ENCODE peak calls at places on chromosomes 5 and 9, in nine cellular contexts. One of them, this sample, is unnamed.
A peak's percentile ranks its signal among the peaks of the same experiment; 100 is the strongest.

GRCh38 chr9:131320031-131320685 is 30.6 kb downstream of the PLPP7 start:
- DNase-seq in PC-9: no peak
- DNase-seq in astrocyte of the cerebellum: no peak
- DNase-seq in GM12865: no peak
- DNase-seq in upper lobe of left lung: peak; percentile 14
- DNase-seq in mammary epithelial cell: no peak
- DNase-seq in AG04450: no peak
- DNase-seq in spleen: peak; percentile 34
- DNase-seq in heart left ventricle: peak; percentile 75
- DNase-seq in this sample: no peak

GRCh38 chr9:14099737-14100136 is 214.2 kb downstream of the NFIB start:
- DNase-seq in PC-9: no peak
- DNase-seq in astrocyte of the cerebellum: no peak
- DNase-seq in GM12865: no peak
- DNase-seq in upper lobe of left lung: no peak
- DNase-seq in mammary epithelial cell: no peak
- DNase-seq in AG04450: no peak
- DNase-seq in spleen: no peak
- DNase-seq in heart left ventricle: no peak
- DNase-seq in this sample: no peak

GRCh38 chr5:143601357-143601756 is 197.9 kb upstream of the NR3C1 start:
- DNase-seq in PC-9: no peak
- DNase-seq in astrocyte of the cerebellum: no peak
- DNase-seq in GM12865: no peak
- DNase-seq in upper lobe of left lung: no peak
- DNase-seq in mammary epithelial cell: no peak
- DNase-seq in AG04450: no peak
- DNase-seq in spleen: no peak
- DNase-seq in heart left ventricle: no peak
- DNase-seq in this sample: no peak

GRCh38 chr9:104992696-104993095 is 64.7 kb upstream of the ABCA1 start:
- DNase-seq in PC-9: no peak
- DNase-seq in astrocyte of the cerebellum: no peak
- DNase-seq in GM12865: no peak
- DNase-seq in upper lobe of left lung: no peak
- DNase-seq in mammary epithelial cell: no peak
- DNase-seq in AG04450: peak; percentile 48
- DNase-seq in spleen: no peak
- DNase-seq in heart left ventricle: no peak
- DNase-seq in this sample: peak; percentile 35

GRCh38 chr5:147398860-147399259 is 111.0 kb downstream of the DPYSL3 start:
- DNase-seq in PC-9: no peak
- DNase-seq in astrocyte of the cerebellum: peak; percentile 32
- DNase-seq in GM12865: no peak
- DNase-seq in upper lobe of left lung: no peak
- DNase-seq in mammary epithelial cell: no peak
- DNase-seq in AG04450: no peak
- DNase-seq in spleen: no peak
- DNase-seq in heart left ventricle: no peak
- DNase-seq in this sample: peak; percentile 85

GRCh38 chr9:122212473-122213004 is 16.2 kb downstream of the LHX6 start:
- DNase-seq in PC-9: no peak
- DNase-seq in astrocyte of the cerebellum: no peak
- DNase-seq in GM12865: no peak
- DNase-seq in upper lobe of left lung: no peak
- DNase-seq in mammary epithelial cell: no peak
- DNase-seq in AG04450: no peak
- DNase-seq in spleen: no peak
- DNase-seq in heart left ventricle: no peak
- DNase-seq in this sample: no peak

GRCh38 chr5:64775288-64775687 is 6.6 kb downstream of the CWC27 start:
- DNase-seq in PC-9: no peak
- DNase-seq in astrocyte of the cerebellum: no peak
- DNase-seq in GM12865: no peak
- DNase-seq in upper lobe of left lung: no peak
- DNase-seq in mammary epithelial cell: no peak
- DNase-seq in AG04450: no peak
- DNase-seq in spleen: no peak
- DNase-seq in heart left ventricle: no peak
- DNase-seq in this sample: no peak

GRCh38 chr5:170630711-170631141 is 126.9 kb downstream of the KCNIP1 start:
- DNase-seq in PC-9: peak; percentile 35
- DNase-seq in astrocyte of the cerebellum: no peak
- DNase-seq in GM12865: no peak
- DNase-seq in upper lobe of left lung: peak; percentile 34
- DNase-seq in mammary epithelial cell: no peak
- DNase-seq in AG04450: no peak
- DNase-seq in spleen: peak; percentile 22
- DNase-seq in heart left ventricle: no peak
- DNase-seq in this sample: no peak

GRCh38 chr9:126583134-126583760 is 30.5 kb upstream of the LMX1B start:
- DNase-seq in PC-9: no peak
- DNase-seq in astrocyte of the cerebellum: no peak
- DNase-seq in GM12865: no peak
- DNase-seq in upper lobe of left lung: no peak
- DNase-seq in mammary epithelial cell: no peak
- DNase-seq in AG04450: no peak
- DNase-seq in spleen: no peak
- DNase-seq in heart left ventricle: no peak
- DNase-seq in this sample: no peak

GRCh38 chr9:35757527-35758275 is 3.6 kb upstream of the MSMP start:
- DNase-seq in PC-9: no peak
- DNase-seq in astrocyte of the cerebellum: no peak
- DNase-seq in GM12865: no peak
- DNase-seq in upper lobe of left lung: peak; percentile 63
- DNase-seq in mammary epithelial cell: no peak
- DNase-seq in AG04450: no peak
- DNase-seq in spleen: no peak
- DNase-seq in heart left ventricle: peak; percentile 62
- DNase-seq in this sample: no peak

GRCh38 chr5:159210306-159210722 is 961 bp upstream of the RNF145 start:
- DNase-seq in PC-9: peak; percentile 71
- DNase-seq in astrocyte of the cerebellum: no peak
- DNase-seq in GM12865: no peak
- DNase-seq in upper lobe of left lung: peak; percentile 58
- DNase-seq in mammary epithelial cell: peak; percentile 62
- DNase-seq in AG04450: no peak
- DNase-seq in spleen: no peak
- DNase-seq in heart left ventricle: no peak
- DNase-seq in this sample: no peak

GRCh38 chr5:8912106-8912505 is 633.8 kb downstream of the SEMA5A start:
- DNase-seq in PC-9: no peak
- DNase-seq in astrocyte of the cerebellum: no peak
- DNase-seq in GM12865: no peak
- DNase-seq in upper lobe of left lung: no peak
- DNase-seq in mammary epithelial cell: peak; percentile 71
- DNase-seq in AG04450: no peak
- DNase-seq in spleen: no peak
- DNase-seq in heart left ventricle: no peak
- DNase-seq in this sample: no peak

GRCh38 chr5:93359296-93359957 is 221.6 kb downstream of the NR2F1-AS1 start:
- DNase-seq in PC-9: peak; percentile 72
- DNase-seq in astrocyte of the cerebellum: peak; percentile 23
- DNase-seq in GM12865: no peak
- DNase-seq in upper lobe of left lung: no peak
- DNase-seq in mammary epithelial cell: peak; percentile 66
- DNase-seq in AG04450: peak; percentile 59
- DNase-seq in spleen: no peak
- DNase-seq in heart left ventricle: no peak
- DNase-seq in this sample: peak; percentile 44

GRCh38 chr5:78979899-78980298 is 5.2 kb downstream of the ARSB start:
- DNase-seq in PC-9: peak; percentile 56
- DNase-seq in astrocyte of the cerebellum: no peak
- DNase-seq in GM12865: peak; percentile 37
- DNase-seq in upper lobe of left lung: no peak
- DNase-seq in mammary epithelial cell: no peak
- DNase-seq in AG04450: no peak
- DNase-seq in spleen: no peak
- DNase-seq in heart left ventricle: no peak
- DNase-seq in this sample: no peak

GRCh38 chr5:42656661-42657035 is 100.0 kb upstream of the CCDC152 start:
- DNase-seq in PC-9: no peak
- DNase-seq in astrocyte of the cerebellum: no peak
- DNase-seq in GM12865: no peak
- DNase-seq in upper lobe of left lung: no peak
- DNase-seq in mammary epithelial cell: peak; percentile 4
- DNase-seq in AG04450: no peak
- DNase-seq in spleen: no peak
- DNase-seq in heart left ventricle: no peak
- DNase-seq in this sample: no peak

GRCh38 chr9:134536101-134536900 is 105.3 kb upstream of the COL5A1 start:
- DNase-seq in PC-9: no peak
- DNase-seq in astrocyte of the cerebellum: peak; percentile 81
- DNase-seq in GM12865: no peak
- DNase-seq in upper lobe of left lung: no peak
- DNase-seq in mammary epithelial cell: peak; percentile 14
- DNase-seq in AG04450: no peak
- DNase-seq in spleen: peak; percentile 19
- DNase-seq in heart left ventricle: no peak
- DNase-seq in this sample: peak; percentile 65
- H3K4me3 ChIP-seq in PC-9: no peak overlapping the region
- H3K4me3 ChIP-seq in astrocyte of the cerebellum: no peak overlapping the region
- H3K4me3 ChIP-seq in GM12865: no peak overlapping the region
- H3K4me3 ChIP-seq in upper lobe of left lung: no peak overlapping the region
- H3K4me3 ChIP-seq in mammary epithelial cell: no peak overlapping the region
- H3K4me3 ChIP-seq in AG04450: no peak overlapping the region
- H3K4me3 ChIP-seq in spleen: no peak overlapping the region
- H3K4me3 ChIP-seq in heart left ventricle: no peak overlapping the region
- H3K4me3 ChIP-seq in this sample: no peak overlapping the region

GRCh38 chr5:20231040-20231439 is 243.0 kb upstream of the CDH18 start:
- DNase-seq in PC-9: no peak
- DNase-seq in astrocyte of the cerebellum: no peak
- DNase-seq in GM12865: no peak
- DNase-seq in upper lobe of left lung: no peak
- DNase-seq in mammary epithelial cell: no peak
- DNase-seq in AG04450: no peak
- DNase-seq in spleen: no peak
- DNase-seq in heart left ventricle: no peak
- DNase-seq in this sample: no peak
- TF ChIP-seq CTCF in PC-9: peak; percentile 31
- TF ChIP-seq CTCF in astrocyte of the cerebellum: peak; percentile 17
- TF ChIP-seq CTCF in GM12865: no peak
- TF ChIP-seq CTCF in upper lobe of left lung: no peak
- TF ChIP-seq CTCF in mammary epithelial cell: no peak
- TF ChIP-seq CTCF in AG04450: peak; percentile 18
- TF ChIP-seq CTCF in spleen: no peak
- TF ChIP-seq CTCF in heart left ventricle: no peak
- TF ChIP-seq CTCF in this sample: no peak

GRCh38 chr5:175464414-175465233 is 13.7 kb upstream of the SFXN1 start:
- DNase-seq in PC-9: no peak
- DNase-seq in astrocyte of the cerebellum: no peak
- DNase-seq in GM12865: peak; percentile 66
- DNase-seq in upper lobe of left lung: no peak
- DNase-seq in mammary epithelial cell: peak; percentile 40
- DNase-seq in AG04450: no peak
- DNase-seq in spleen: no peak
- DNase-seq in heart left ventricle: peak; percentile 20
- DNase-seq in this sample: no peak

GRCh38 chr5:175465282-175465681 is 13.1 kb upstream of the SFXN1 start:
- DNase-seq in PC-9: no peak
- DNase-seq in astrocyte of the cerebellum: no peak
- DNase-seq in GM12865: no peak
- DNase-seq in upper lobe of left lung: no peak
- DNase-seq in mammary epithelial cell: no peak
- DNase-seq in AG04450: no peak
- DNase-seq in spleen: no peak
- DNase-seq in heart left ventricle: no peak
- DNase-seq in this sample: no peak

GRCh38 chr5:175467983-175468698 is 10.2 kb upstream of the SFXN1 start:
- DNase-seq in PC-9: no peak
- DNase-seq in astrocyte of the cerebellum: no peak
- DNase-seq in GM12865: no peak
- DNase-seq in upper lobe of left lung: no peak
- DNase-seq in mammary epithelial cell: no peak
- DNase-seq in AG04450: no peak
- DNase-seq in spleen: no peak
- DNase-seq in heart left ventricle: no peak
- DNase-seq in this sample: no peak

GRCh38 chr5:175468892-175469291 is 9.5 kb upstream of the SFXN1 start:
- DNase-seq in PC-9: no peak
- DNase-seq in astrocyte of the cerebellum: no peak
- DNase-seq in GM12865: no peak
- DNase-seq in upper lobe of left lung: no peak
- DNase-seq in mammary epithelial cell: no peak
- DNase-seq in AG04450: no peak
- DNase-seq in spleen: no peak
- DNase-seq in heart left ventricle: no peak
- DNase-seq in this sample: no peak

GRCh38 chr5:175466700-175467318 is 11.6 kb upstream of the SFXN1 start:
- DNase-seq in PC-9: no peak
- DNase-seq in astrocyte of the cerebellum: no peak
- DNase-seq in GM12865: no peak
- DNase-seq in upper lobe of left lung: no peak
- DNase-seq in mammary epithelial cell: peak; percentile 53
- DNase-seq in AG04450: no peak
- DNase-seq in spleen: no peak
- DNase-seq in heart left ventricle: no peak
- DNase-seq in this sample: no peak
- H3K4me3 ChIP-seq in PC-9: no peak overlapping the region
- H3K4me3 ChIP-seq in astrocyte of the cerebellum: no peak overlapping the region
- H3K4me3 ChIP-seq in GM12865: no peak overlapping the region
- H3K4me3 ChIP-seq in upper lobe of left lung: no peak overlapping the region
- H3K4me3 ChIP-seq in mammary epithelial cell: no peak overlapping the region
- H3K4me3 ChIP-seq in AG04450: no peak overlapping the region
- H3K4me3 ChIP-seq in spleen: no peak overlapping the region
- H3K4me3 ChIP-seq in heart left ventricle: no peak overlapping the region
- H3K4me3 ChIP-seq in this sample: no peak overlapping the region

GRCh38 chr9:132773764-132774339 is 103.6 kb downstream of the GTF3C4 start:
- DNase-seq in PC-9: no peak
- DNase-seq in astrocyte of the cerebellum: no peak
- DNase-seq in GM12865: no peak
- DNase-seq in upper lobe of left lung: no peak
- DNase-seq in mammary epithelial cell: no peak
- DNase-seq in AG04450: no peak
- DNase-seq in spleen: no peak
- DNase-seq in heart left ventricle: no peak
- DNase-seq in this sample: no peak

GRCh38 chr9:132774886-132775285 is 103.2 kb downstream of the AK8 start:
- DNase-seq in PC-9: no peak
- DNase-seq in astrocyte of the cerebellum: no peak
- DNase-seq in GM12865: no peak
- DNase-seq in upper lobe of left lung: no peak
- DNase-seq in mammary epithelial cell: no peak
- DNase-seq in AG04450: no peak
- DNase-seq in spleen: no peak
- DNase-seq in heart left ventricle: no peak
- DNase-seq in this sample: no peak

GRCh38 chr9:132770775-132771310 is 100.6 kb downstream of the GTF3C4 start:
- DNase-seq in PC-9: no peak
- DNase-seq in astrocyte of the cerebellum: no peak
- DNase-seq in GM12865: peak; percentile 11
- DNase-seq in upper lobe of left lung: no peak
- DNase-seq in mammary epithelial cell: no peak
- DNase-seq in AG04450: no peak
- DNase-seq in spleen: no peak
- DNase-seq in heart left ventricle: no peak
- DNase-seq in this sample: no peak

GRCh38 chr9:132769895-132770774 is 99.9 kb downstream of the GTF3C4 start:
- DNase-seq in PC-9: no peak
- DNase-seq in astrocyte of the cerebellum: no peak
- DNase-seq in GM12865: peak; percentile 84
- DNase-seq in upper lobe of left lung: peak; percentile 75
- DNase-seq in mammary epithelial cell: peak; percentile 31
- DNase-seq in AG04450: no peak
- DNase-seq in spleen: peak; percentile 93
- DNase-seq in heart left ventricle: peak; percentile 59
- DNase-seq in this sample: no peak

GRCh38 chr9:132773093-132773492 is 102.8 kb downstream of the GTF3C4 start:
- DNase-seq in PC-9: no peak
- DNase-seq in astrocyte of the cerebellum: no peak
- DNase-seq in GM12865: no peak
- DNase-seq in upper lobe of left lung: no peak
- DNase-seq in mammary epithelial cell: no peak
- DNase-seq in AG04450: no peak
- DNase-seq in spleen: no peak
- DNase-seq in heart left ventricle: no peak
- DNase-seq in this sample: no peak
- TF ChIP-seq CTCF in PC-9: no peak
- TF ChIP-seq CTCF in astrocyte of the cerebellum: no peak
- TF ChIP-seq CTCF in GM12865: no peak
- TF ChIP-seq CTCF in upper lobe of left lung: no peak
- TF ChIP-seq CTCF in mammary epithelial cell: no peak
- TF ChIP-seq CTCF in AG04450: no peak
- TF ChIP-seq CTCF in spleen: no peak
- TF ChIP-seq CTCF in heart left ventricle: no peak
- TF ChIP-seq CTCF in this sample: no peak